ENCODE peak calls at places on chromosomes 4 and X, in nine cellular contexts. L is MG63; N is neuronal stem cell; U is pancreas; Y is transverse colon; Z is SJSA1; A is left lung; H is upper lobe of left lung; D is CD4-positive, CD25-positive, alpha-beta regulatory T cell. I is an unnamed sample.
A peak's percentile ranks its signal among the peaks of the same experiment; 100 is the strongest.

GRCh38 chrX:75746891-75747639 is 38.0 kb downstream of the MAGEE2 start:
- DNase-seq in L (peak; percentile 3), N (no peak), U (no peak), Y (peak; percentile 33), Z (peak; percentile 3), A (peak; percentile 65), H (peak; percentile 89), D (peak; percentile 18), I (peak; percentile 3)

GRCh38 chrX:109856974-109857373 is 123.9 kb upstream of the ACSL4 start:
- DNase-seq in L (no peak), N (peak; percentile 9), U (no peak), Y (no peak), Z (peak; percentile 32), A (no peak), H (no peak), D (peak; percentile 44), I (no peak)

GRCh38 chrX:146448791-146449190 is 360.8 kb upstream of the CXorf51B start:
- DNase-seq in L (no peak), N (no peak), U (no peak), Y (no peak), Z (no peak), A (no peak), H (no peak), D (no peak), I (no peak)

GRCh38 chr4:38782452-38783108 is at the start of gene TLR10:
- DNase-seq in L (no peak), N (peak; percentile 37), U (no peak), Y (peak; percentile 46), Z (peak; percentile 12), A (no peak), H (no peak), D (peak; percentile 46), I (peak; percentile 49)

GRCh38 chr4:87973283-87974169 is 2.0 kb upstream of the SPP1 start:
- DNase-seq in L (peak; percentile 12), N (peak; percentile 44), U (no peak), Y (peak; percentile 30), Z (peak; percentile 90), A (peak; percentile 24), H (no peak), D (peak; percentile 22), I (peak; percentile 16)

GRCh38 chr4:48248559-48248953 is 21.1 kb downstream of the TEC start:
- DNase-seq in L (no peak), N (no peak), U (no peak), Y (no peak), Z (no peak), A (no peak), H (no peak), D (no peak), I (no peak)

GRCh38 chr4:93359609-93360008 is 468.9 kb upstream of the ATOH1 start:
- DNase-seq in L (no peak), N (no peak), U (no peak), Y (no peak), Z (no peak), A (no peak), H (no peak), D (no peak), I (no peak)

GRCh38 chr4:183823394-183823793 is 81.7 kb upstream of the STOX2 start:
- DNase-seq in L (peak; percentile 78), N (no peak), U (no peak), Y (peak; percentile 44), Z (no peak), A (no peak), H (no peak), D (no peak), I (no peak)

GRCh38 chr4:8035371-8035780 is 95.7 kb upstream of the AFAP1 start:
- DNase-seq in L (no peak), N (no peak), U (no peak), Y (no peak), Z (peak; percentile 71), A (peak; percentile 25), H (no peak), D (no peak), I (peak; percentile 58)

GRCh38 chrX:108088511-108088910 is 2.8 kb downstream of the PSMD10 start:
- DNase-seq in L (no peak), N (no peak), U (no peak), Y (no peak), Z (no peak), A (no peak), H (no peak), D (no peak), I (no peak)

GRCh38 chr4:92791876-92792490 is 488.2 kb downstream of the GRID2 start:
- DNase-seq in L (no peak), N (no peak), U (no peak), Y (no peak), Z (no peak), A (no peak), H (no peak), D (no peak), I (no peak)

GRCh38 chrX:283115-283845 is 2.1 kb downstream of the PLCXD1 start:
- DNase-seq in L (peak; percentile 94), N (peak; percentile 88), U (peak; percentile 93), Y (peak; percentile 92), Z (peak; percentile 79), A (peak; percentile 92), H (peak; percentile 87), D (peak; percentile 86), I (peak; percentile 92)

GRCh38 chr4:76950052-76950845 is 697 bp downstream of the SEPTIN11 start:
- DNase-seq in L (peak; percentile 52), N (peak; percentile 44), U (peak; percentile 83), Y (peak; percentile 85), Z (peak; percentile 76), A (peak; percentile 89), H (peak; percentile 92), D (peak; percentile 31), I (peak; percentile 21)

GRCh38 chr4:41057456-41057855 is 156.9 kb downstream of the APBB2 start:
- DNase-seq in L (no peak), N (no peak), U (no peak), Y (no peak), Z (no peak), A (no peak), H (no peak), D (no peak), I (no peak)

DNA sequence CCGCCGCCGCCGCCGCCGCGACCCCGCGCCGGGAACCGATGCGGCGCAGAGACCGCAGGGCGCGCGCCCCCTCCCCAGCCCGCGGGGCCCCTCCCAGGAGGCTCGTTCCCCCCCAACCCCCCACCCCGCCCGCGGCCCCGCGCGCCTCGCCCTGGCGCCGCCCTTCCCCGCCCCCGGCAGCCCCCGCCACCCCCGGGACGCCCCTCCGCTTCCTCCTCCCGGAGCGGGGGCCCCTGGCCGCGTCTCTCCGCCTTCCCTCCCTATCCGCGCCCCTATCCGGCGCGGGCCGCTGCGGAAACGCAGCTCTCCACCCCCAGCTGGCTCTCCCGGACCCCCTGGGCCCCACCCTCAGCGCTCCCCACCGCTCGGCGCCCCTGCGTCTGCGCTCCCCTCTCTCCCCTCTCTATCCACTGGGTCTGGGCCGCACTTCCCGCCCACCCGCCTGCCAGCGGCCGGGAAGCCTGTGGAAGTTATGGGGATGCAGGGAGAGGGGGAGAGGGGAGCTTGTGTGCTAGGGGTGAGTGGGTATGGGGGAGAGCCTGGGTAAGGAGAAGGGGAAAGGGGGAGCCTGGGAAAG is at the start of gene TMEM271:
- DNase-seq in L (no peak), N (no peak), U (no peak), Y (no peak), Z (no peak), A (peak; percentile 72), H (peak; percentile 63), D (no peak), I (peak; percentile 43)
- H3K4me3 ChIP-seq in L (no peak within 1 kb of the TSS), N (no peak within 1 kb of the TSS), U (no peak within 1 kb of the TSS), Y (no peak within 1 kb of the TSS), Z (no peak within 1 kb of the TSS), A (no peak within 1 kb of the TSS), H (no peak within 1 kb of the TSS), D (no peak within 1 kb of the TSS), I (peak within 1 kb of the TSS; percentile 58)

DNA sequence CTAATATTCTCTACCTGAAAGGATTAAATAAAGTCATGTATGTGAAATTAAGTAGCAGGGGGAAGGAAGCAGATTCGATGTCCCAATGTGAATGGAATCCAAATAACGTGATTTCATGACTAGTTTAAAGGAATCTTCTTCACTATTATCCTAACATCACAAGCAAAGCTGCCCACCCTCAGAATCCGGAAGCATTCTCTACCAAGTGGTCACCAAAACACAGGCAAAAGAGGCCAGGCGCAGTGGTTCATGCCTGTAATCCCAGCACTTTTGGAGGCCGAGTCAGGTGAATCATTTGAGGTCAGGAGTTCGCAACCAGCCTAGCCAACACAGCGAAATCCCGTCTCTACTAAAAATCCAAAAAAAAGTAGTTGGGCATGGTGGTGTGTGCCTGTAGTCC is 212.9 kb downstream of the LDB2 start:
- DNase-seq in L (peak; percentile 31), N (no peak), U (no peak), Y (no peak), Z (peak; percentile 98), A (no peak), H (no peak), D (no peak), I (no peak)
- H3K4me3 ChIP-seq in L (no peak overlapping the region), N (no peak overlapping the region), U (no peak overlapping the region), Y (no peak overlapping the region), Z (no peak overlapping the region), A (no peak overlapping the region), H (no peak overlapping the region), D (no peak overlapping the region), I (no peak overlapping the region)

DNA sequence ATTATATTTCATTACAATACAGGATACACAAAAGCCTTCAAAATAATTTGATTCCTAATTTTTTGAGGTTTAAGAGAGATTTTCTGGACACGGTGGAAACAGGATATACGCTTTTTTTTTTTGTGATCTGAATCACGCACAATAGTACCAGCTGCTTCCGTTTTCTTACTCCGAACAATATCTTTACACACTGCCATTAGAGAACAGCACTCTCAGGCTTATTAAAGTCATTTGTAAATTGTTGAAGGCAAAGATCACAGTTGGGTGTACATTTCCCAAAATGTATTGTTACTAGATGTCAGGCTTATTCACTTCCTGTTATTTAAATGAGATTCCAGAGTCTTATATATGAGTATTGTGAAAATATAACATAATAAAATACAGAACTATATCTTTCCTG is 71.5 kb downstream of the TMEM47 start:
- DNase-seq in L (no peak), N (no peak), U (no peak), Y (no peak), Z (no peak), A (no peak), H (no peak), D (no peak), I (no peak)
- H3K4me3 ChIP-seq in L (no peak overlapping the region), N (no peak overlapping the region), U (no peak overlapping the region), Y (no peak overlapping the region), Z (no peak overlapping the region), A (no peak overlapping the region), H (no peak overlapping the region), D (no peak overlapping the region), I (no peak overlapping the region)

DNA sequence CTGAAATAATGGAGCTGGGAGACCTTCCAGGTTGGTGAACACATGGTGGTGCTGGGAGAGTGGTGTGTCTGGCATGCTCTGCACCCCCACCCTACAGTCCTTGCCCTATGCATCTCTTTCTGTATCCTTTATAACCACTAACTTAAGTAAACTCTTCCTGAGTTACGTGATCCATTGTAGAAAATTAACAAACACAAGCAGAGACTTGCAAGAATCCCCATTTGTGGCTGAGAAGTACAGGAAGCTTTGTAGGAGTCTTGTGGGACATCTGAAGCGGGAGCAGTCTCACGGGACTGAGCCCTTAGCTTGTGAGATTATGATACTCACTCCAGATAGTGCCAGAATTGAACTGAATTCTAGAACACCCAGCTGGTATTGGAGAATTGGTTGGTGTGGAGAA is 14.3 kb upstream of the FAM13A start:
- DNase-seq in L (no peak), N (no peak), U (no peak), Y (no peak), Z (no peak), A (no peak), H (no peak), D (no peak), I (no peak)
- H3K4me3 ChIP-seq in L (no peak overlapping the region), N (no peak overlapping the region), U (no peak overlapping the region), Y (no peak overlapping the region), Z (no peak overlapping the region), A (no peak overlapping the region), H (no peak overlapping the region), D (no peak overlapping the region), I (no peak overlapping the region)

GRCh38 chr4:1216869-1217294 is 32.0 kb downstream of the CTBP1 start:
- DNase-seq in L (no peak), N (no peak), U (no peak), Y (peak; percentile 63), Z (no peak), A (peak; percentile 88), H (peak; percentile 87), D (peak; percentile 62), I (peak; percentile 90)
- H3K4me3 ChIP-seq in L (no peak overlapping the region), N (no peak overlapping the region), U (no peak overlapping the region), Y (no peak overlapping the region), Z (no peak overlapping the region), A (no peak overlapping the region), H (no peak overlapping the region), D (no peak overlapping the region), I (peak overlapping the region; percentile 50)